ENCODE peak calls at places on chromosomes 1 and 21, in five cellular contexts. M is Panc1, W is left ventricle myocardium inferior, Z is thoracic aorta, I is colonic mucosa. F is an unnamed sample.

GRCh38 chr1:8092603-8093141 is 66.6 kb upstream of the ERRFI1 start:
- DNase-seq in I (no peak), Z (no peak), W (no peak), M (no peak), F (no peak)

GRCh38 chr1:53677486-53677885 is 61.5 kb downstream of the GLIS1 start:
- DNase-seq in M (no peak), I (no peak), W (no peak), Z (no peak), F (no peak)

GRCh38 chr1:107298526-107298925 is 157.7 kb downstream of the NTNG1 start:
- DNase-seq in I (no peak), W (no peak), M (no peak), Z (no peak), F (no peak)

GRCh38 chr1:153626929-153627796 is at the start of gene S100A13:
- DNase-seq in Z (peak; percentile 30), W (peak; percentile 72), M (no peak), I (peak; percentile 84), F (peak; percentile 80)

GRCh38 chr1:232704694-232705680 is 75.1 kb upstream of the SIPA1L2 start:
- DNase-seq in I (peak; percentile 58), M (peak; percentile 54), W (no peak), Z (no peak), F (peak; percentile 67)

GRCh38 chr1:40092811-40093617 is 4.0 kb downstream of the PPT1 start:
- DNase-seq in M (no peak), W (no peak), I (no peak), Z (no peak), F (no peak)

GRCh38 chr1:158537609-158538008 is 16.6 kb downstream of the OR6Y1 start:
- DNase-seq in W (no peak), Z (no peak), M (no peak), I (no peak), F (no peak)

GRCh38 chr1:230986976-230987375 is 8.1 kb downstream of the ARV1 start:
- DNase-seq in Z (no peak), M (no peak), I (no peak), W (no peak), F (no peak)

GRCh38 chr1:70499695-70500094 is 88.6 kb downstream of the CTH start:
- DNase-seq in Z (no peak), I (no peak), M (no peak), W (no peak), F (no peak)

GRCh38 chr1:152112101-152112884 is 3.0 kb downstream of the TCHH start:
- DNase-seq in W (no peak), I (peak; percentile 21), Z (no peak), M (no peak), F (no peak)

GRCh38 chr1:212977781-212978645 is 27.7 kb downstream of the VASH2 start:
- DNase-seq in M (no peak), I (no peak), W (no peak), Z (no peak), F (no peak)

GRCh38 chr1:96880626-96881025 is 159.0 kb downstream of the PTBP2 start:
- DNase-seq in Z (no peak), M (no peak), I (no peak), W (no peak), F (no peak)

GRCh38 chr1:164830628-164831027 is 271.6 kb downstream of the PBX1 start:
- DNase-seq in M (no peak), W (no peak), I (no peak), Z (no peak), F (no peak)

GRCh38 chr1:177487481-177487880 is 316.7 kb downstream of the BRINP2 start:
- DNase-seq in Z (no peak), I (no peak), W (no peak), M (no peak), F (no peak)

GRCh38 chr1:195733826-195734225 is 874.4 kb downstream of the KCNT2 start:
- DNase-seq in M (no peak), Z (no peak), I (peak; percentile 34), W (no peak), F (no peak)

GRCh38 chr1:209576798-209577197 is 6.7 kb upstream of the CAMK1G start:
- DNase-seq in I (peak; percentile 88), M (peak; percentile 63), Z (peak; percentile 27), W (peak; percentile 76), F (peak; percentile 60)

GRCh38 chr21:36369064-36369685 is 16.0 kb upstream of the CHAF1B start:
- DNase-seq in I (no peak), Z (no peak), M (no peak), W (no peak), F (no peak)

GRCh38 chr1:176466514-176466913 is 3.5 kb downstream of the PAPPA2 start:
- DNase-seq in M (peak; percentile 8), W (no peak), Z (no peak), I (no peak), F (no peak)

GRCh38 chr1:63713627-63714481 is 60.0 kb upstream of the ROR1 start:
- DNase-seq in W (no peak), I (no peak), M (no peak), Z (no peak), F (no peak)

GRCh38 chr1:163896001-163896400 is 574.2 kb downstream of the NUF2 start:
- DNase-seq in I (no peak), W (no peak), Z (no peak), M (no peak), F (no peak)

GRCh38 chr21:36703626-36704280 is 4.8 kb downstream of the SIM2 start:
- DNase-seq in Z (no peak), W (no peak), I (no peak), M (no peak), F (no peak)

GRCh38 chr1:107135466-107135865 is 5.4 kb upstream of the NTNG1 start:
- DNase-seq in W (no peak), Z (no peak), I (no peak), M (no peak), F (no peak)

GRCh38 chr1:219443763-219444162 is 169.1 kb downstream of the ZC3H11B start:
- DNase-seq in I (no peak), W (no peak), Z (no peak), M (no peak), F (no peak)

GRCh38 chr1:24941566-24941965 is 11.5 kb upstream of the RUNX3 start:
- DNase-seq in I (no peak), M (no peak), W (no peak), Z (no peak), F (no peak)

GRCh38 chr1:10957151-10957550 is 55.3 kb upstream of the TARDBP start:
- DNase-seq in Z (no peak), M (no peak), W (no peak), I (no peak), F (no peak)

GRCh38 chr21:38912789-38913119 is 107.0 kb downstream of the ETS2 start:
- DNase-seq in Z (no peak), W (no peak), M (no peak), I (peak; percentile 27), F (no peak)

GRCh38 chr1:167770127-167770526 is 48.3 kb downstream of the MPZL1 start:
- DNase-seq in M (no peak), I (no peak), Z (no peak), W (no peak), F (no peak)

GRCh38 chr1:159140474-159140873 is 30.9 kb upstream of the CADM3 start:
- DNase-seq in M (no peak), W (no peak), I (no peak), Z (no peak), F (no peak)

GRCh38 chr1:29837306-29837646 is 601.0 kb downstream of the PTPRU start:
- DNase-seq in M (no peak), Z (no peak), W (no peak), I (no peak), F (no peak)

GRCh38 chr1:40844079-40844478 is 18.1 kb downstream of the CITED4 start:
- DNase-seq in Z (no peak), M (no peak), W (no peak), I (no peak), F (no peak)

GRCh38 chr1:45516465-45516864 is 5.2 kb downstream of the PRDX1 start:
- DNase-seq in W (no peak), I (no peak), Z (no peak), M (no peak), F (no peak)

GRCh38 chr1:169348356-169349036 is 19.1 kb downstream of the NME7 start:
- DNase-seq in W (no peak), M (no peak), I (peak; percentile 41), Z (no peak), F (no peak)

GRCh38 chr1:11600901-11601300 is 53.3 kb downstream of the FBXO2 start:
- DNase-seq in W (no peak), Z (no peak), M (no peak), I (no peak), F (no peak)

GRCh38 chr1:59520759-59521442 is 224.0 kb downstream of the FGGY start:
- DNase-seq in M (no peak), Z (no peak), W (no peak), I (no peak), F (peak; percentile 71)

GRCh38 chr21:21165063-21165645 is 166.9 kb downstream of the NCAM2 start:
- DNase-seq in I (no peak), W (no peak), Z (no peak), M (no peak), F (no peak)

GRCh38 chr1:86914635-86914997 is at the start of gene HS2ST1:
- DNase-seq in I (no peak), M (no peak), Z (peak; percentile 9), W (no peak), F (no peak)
- H3K4me1 ChIP-seq in I (no peaks in the 10 kb centered on the region), M (peaks cover 21% of the 10 kb centered on the region), Z (peaks cover 11% of the 10 kb centered on the region), W (peaks cover 54% of the 10 kb centered on the region), F (no peaks in the 10 kb centered on the region)

DNA sequence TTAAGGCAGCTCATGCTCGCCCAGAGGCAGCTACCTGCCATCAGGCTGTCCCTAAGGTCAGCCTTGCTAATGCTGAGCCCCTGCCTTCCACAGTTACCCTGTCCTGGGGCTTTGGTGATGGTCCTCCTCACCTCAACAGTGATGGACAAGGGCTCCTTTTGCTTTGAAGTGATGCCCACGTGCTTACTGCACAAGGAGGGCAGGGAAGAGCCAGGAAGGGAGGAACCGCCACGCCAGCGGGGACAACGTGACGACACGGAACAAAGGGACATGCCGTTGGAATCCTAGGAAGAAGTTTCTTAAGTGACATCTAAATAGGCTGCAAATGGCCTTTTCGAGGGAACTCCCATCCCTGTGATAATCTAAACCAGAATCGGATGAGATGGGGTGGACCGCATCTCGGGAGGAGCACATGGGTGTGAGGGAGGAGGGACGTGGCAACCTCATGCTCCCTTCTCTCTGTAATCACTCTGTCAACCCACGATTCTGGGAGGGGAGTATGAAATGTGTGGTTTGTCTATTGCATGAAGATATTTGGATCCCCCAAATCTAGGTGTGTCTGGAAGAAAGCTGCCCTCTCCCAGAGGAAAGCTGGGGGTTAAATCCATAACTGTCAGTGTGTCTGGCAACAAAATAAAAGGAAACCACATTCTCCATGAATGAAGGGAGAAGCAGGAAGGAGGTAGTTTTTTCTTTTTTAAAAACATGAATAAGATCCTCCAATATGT is 110.9 kb upstream of the IRF2BP2 start:
- DNase-seq in M (no peak), Z (no peak), W (no peak), I (no peak), F (no peak)
- H3K4me1 ChIP-seq in M (peaks cover 84% of the 10 kb centered on the region), Z (peaks cover 77% of the 10 kb centered on the region), W (peaks cover 96% of the 10 kb centered on the region), I (peaks cover 45% of the 10 kb centered on the region), F (peaks cover 47% of the 10 kb centered on the region)

DNA sequence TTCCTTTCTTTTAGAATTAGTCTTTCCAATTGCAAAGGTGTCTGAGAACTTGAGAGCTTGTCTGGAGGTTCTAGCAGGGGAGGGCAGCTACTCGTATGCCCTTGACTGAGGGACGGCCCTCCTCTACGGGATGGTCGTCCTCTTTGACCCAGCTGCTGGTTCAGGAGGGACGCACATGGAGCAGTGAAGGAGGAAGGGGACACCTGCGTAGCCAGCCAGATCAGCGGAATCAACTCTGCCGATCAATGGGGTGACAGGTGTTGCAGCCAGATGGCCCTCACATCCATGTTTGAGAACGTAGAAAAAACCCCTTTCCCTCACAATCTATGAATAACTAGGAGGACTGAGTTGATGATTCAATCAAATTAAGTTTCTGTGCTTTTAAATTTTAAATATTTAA is 15.7 kb upstream of the A3GALT2 start:
- DNase-seq in W (no peak), M (no peak), Z (no peak), I (no peak), F (no peak)
- H3K4me1 ChIP-seq in W (peaks cover 100% of the 10 kb centered on the region), M (peaks cover 89% of the 10 kb centered on the region), Z (peaks cover 96% of the 10 kb centered on the region), I (peaks cover 12% of the 10 kb centered on the region), F (peaks cover 41% of the 10 kb centered on the region)

GRCh38 chr1:202957733-202958543 is at the start of gene ADIPOR1:
- DNase-seq in M (no peak), Z (peak; percentile 71), I (peak; percentile 95), W (peak; percentile 92), F (peak; percentile 89)
- H3K4me1 ChIP-seq in M (peaks cover 20% of the 10 kb centered on the region), Z (peaks cover 31% of the 10 kb centered on the region), I (peaks cover 12% of the 10 kb centered on the region), W (peaks cover 78% of the 10 kb centered on the region), F (no peaks in the 10 kb centered on the region)